ENCODE peak calls at places on chromosomes 7 and 10, in five cellular contexts. One of them, this sample, is unnamed.

GRCh38 chr10:129718548-129719414 is 245.3 kb downstream of the EBF3 start:
- DNase-seq in spleen: peak; percentile 68
- DNase-seq in endothelial cell of umbilical vein: no peak
- DNase-seq in HepG2: no peak
- DNase-seq in HCT116: no peak
- DNase-seq in this sample: peak; percentile 43

GRCh38 chr10:121665809-121666208 is 67.6 kb upstream of the FGFR2 start:
- DNase-seq in spleen: no peak
- DNase-seq in HepG2: no peak
- DNase-seq in HCT116: no peak
- DNase-seq in endothelial cell of umbilical vein: no peak
- DNase-seq in this sample: no peak

GRCh38 chr10:46094931-46095755 is 49.1 kb upstream of the MSMB start:
- DNase-seq in spleen: no peak
- DNase-seq in HCT116: no peak
- DNase-seq in endothelial cell of umbilical vein: no peak
- DNase-seq in HepG2: no peak
- DNase-seq in this sample: no peak

GRCh38 chr7:128347573-128348147 is 4.0 kb upstream of the RBM28 start:
- DNase-seq in HepG2: peak; percentile 50
- DNase-seq in endothelial cell of umbilical vein: peak; percentile 56
- DNase-seq in HCT116: peak; percentile 18
- DNase-seq in spleen: no peak
- DNase-seq in this sample: no peak

GRCh38 chr7:157476201-157476600 is 139.4 kb downstream of the DNAJB6 start:
- DNase-seq in spleen: peak; percentile 47
- DNase-seq in HCT116: no peak
- DNase-seq in endothelial cell of umbilical vein: no peak
- DNase-seq in HepG2: no peak
- DNase-seq in this sample: peak; percentile 27

GRCh38 chr7:133253522-133253882 is 624 bp downstream of the EXOC4 start:
- DNase-seq in HepG2: peak; percentile 22
- DNase-seq in HCT116: no peak
- DNase-seq in spleen: no peak
- DNase-seq in endothelial cell of umbilical vein: peak; percentile 43
- DNase-seq in this sample: no peak

GRCh38 chr7:29453022-29453421 is 110.6 kb upstream of the PRR15 start:
- DNase-seq in HepG2: no peak
- DNase-seq in spleen: no peak
- DNase-seq in HCT116: no peak
- DNase-seq in endothelial cell of umbilical vein: no peak
- DNase-seq in this sample: no peak

GRCh38 chr7:140446467-140446866 is 32.8 kb downstream of the MKRN1 start:
- DNase-seq in HCT116: no peak
- DNase-seq in endothelial cell of umbilical vein: no peak
- DNase-seq in HepG2: no peak
- DNase-seq in spleen: peak; percentile 48
- DNase-seq in this sample: peak; percentile 48

GRCh38 chr7:28700790-28701203 is 257.3 kb downstream of the TRIL start:
- DNase-seq in HepG2: no peak
- DNase-seq in spleen: no peak
- DNase-seq in HCT116: no peak
- DNase-seq in endothelial cell of umbilical vein: no peak
- DNase-seq in this sample: no peak

GRCh38 chr10:28171468-28172235 is 131.2 kb downstream of the MPP7 start:
- DNase-seq in HCT116: no peak
- DNase-seq in endothelial cell of umbilical vein: no peak
- DNase-seq in HepG2: no peak
- DNase-seq in spleen: no peak
- DNase-seq in this sample: peak; percentile 84

GRCh38 chr7:18429547-18429946 is 66.0 kb upstream of the HDAC9 start:
- DNase-seq in HepG2: no peak
- DNase-seq in endothelial cell of umbilical vein: peak; percentile 33
- DNase-seq in HCT116: no peak
- DNase-seq in spleen: no peak
- DNase-seq in this sample: no peak

GRCh38 chr10:12633776-12634390 is 284.5 kb downstream of the CAMK1D start:
- DNase-seq in HCT116: no peak
- DNase-seq in spleen: no peak
- DNase-seq in HepG2: no peak
- DNase-seq in endothelial cell of umbilical vein: no peak
- DNase-seq in this sample: no peak

GRCh38 chr7:28802450-28802849 is 155.7 kb downstream of the TRIL start:
- DNase-seq in HepG2: no peak
- DNase-seq in HCT116: no peak
- DNase-seq in endothelial cell of umbilical vein: no peak
- DNase-seq in spleen: no peak
- DNase-seq in this sample: no peak

GRCh38 chr10:82981137-82981723 is 1106.2 kb downstream of the NRG3 start:
- DNase-seq in HepG2: no peak
- DNase-seq in endothelial cell of umbilical vein: no peak
- DNase-seq in spleen: no peak
- DNase-seq in HCT116: no peak
- DNase-seq in this sample: no peak

GRCh38 chr10:132257907-132258306 is 49.8 kb downstream of the STK32C start:
- DNase-seq in HepG2: no peak
- DNase-seq in spleen: no peak
- DNase-seq in HCT116: no peak
- DNase-seq in endothelial cell of umbilical vein: no peak
- DNase-seq in this sample: no peak

GRCh38 chr7:41997151-41997550 is 239.9 kb downstream of the GLI3 start:
- DNase-seq in HCT116: no peak
- DNase-seq in spleen: no peak
- DNase-seq in endothelial cell of umbilical vein: no peak
- DNase-seq in HepG2: no peak
- DNase-seq in this sample: no peak

GRCh38 chr10:100020161-100020882 is 10.6 kb upstream of the DNMBP start:
- DNase-seq in spleen: no peak
- DNase-seq in HCT116: no peak
- DNase-seq in endothelial cell of umbilical vein: no peak
- DNase-seq in HepG2: peak; percentile 81
- DNase-seq in this sample: no peak

GRCh38 chr10:132526676-132527075 is 10.9 kb upstream of the INPP5A start:
- DNase-seq in endothelial cell of umbilical vein: no peak
- DNase-seq in spleen: peak; percentile 19
- DNase-seq in HepG2: no peak
- DNase-seq in HCT116: no peak
- DNase-seq in this sample: peak; percentile 70

GRCh38 chr10:69567920-69568319 is 5.3 kb downstream of the NEUROG3 start:
- DNase-seq in spleen: no peak
- DNase-seq in endothelial cell of umbilical vein: peak; percentile 53
- DNase-seq in HCT116: no peak
- DNase-seq in HepG2: peak; percentile 6
- DNase-seq in this sample: no peak

GRCh38 chr7:134811798-134812197 is 32.4 kb downstream of the CALD1 start:
- DNase-seq in endothelial cell of umbilical vein: peak; percentile 62
- DNase-seq in spleen: no peak
- DNase-seq in HCT116: no peak
- DNase-seq in HepG2: no peak
- DNase-seq in this sample: no peak

GRCh38 chr10:71006497-71006896 is 118.1 kb upstream of the PCBD1 start:
- DNase-seq in spleen: peak; percentile 22
- DNase-seq in HepG2: no peak
- DNase-seq in endothelial cell of umbilical vein: no peak
- DNase-seq in HCT116: no peak
- DNase-seq in this sample: no peak

GRCh38 chr7:151876899-151877777 is at the start of gene PRKAG2:
- DNase-seq in HCT116: no peak
- DNase-seq in HepG2: no peak
- DNase-seq in endothelial cell of umbilical vein: peak; percentile 40
- DNase-seq in spleen: peak; percentile 93
- DNase-seq in this sample: peak; percentile 89
- TF ChIP-seq POLR2A in HCT116: no peak
- TF ChIP-seq POLR2A in HepG2: no peak
- TF ChIP-seq POLR2A in endothelial cell of umbilical vein: no peak
- TF ChIP-seq POLR2A in spleen: no peak
- TF ChIP-seq POLR2A in this sample: no peak

GRCh38 chr10:95881316-95881715 is 26.5 kb upstream of the CC2D2B start:
- DNase-seq in HCT116: no peak
- DNase-seq in endothelial cell of umbilical vein: no peak
- DNase-seq in HepG2: no peak
- DNase-seq in spleen: no peak
- DNase-seq in this sample: no peak
- TF ChIP-seq POLR2AphosphoS5 in HCT116: no peak
- TF ChIP-seq POLR2AphosphoS5 in endothelial cell of umbilical vein: no peak
- TF ChIP-seq POLR2AphosphoS5 in HepG2: no peak
- TF ChIP-seq POLR2AphosphoS5 in spleen: no peak
- TF ChIP-seq POLR2AphosphoS5 in this sample: no peak

DNA sequence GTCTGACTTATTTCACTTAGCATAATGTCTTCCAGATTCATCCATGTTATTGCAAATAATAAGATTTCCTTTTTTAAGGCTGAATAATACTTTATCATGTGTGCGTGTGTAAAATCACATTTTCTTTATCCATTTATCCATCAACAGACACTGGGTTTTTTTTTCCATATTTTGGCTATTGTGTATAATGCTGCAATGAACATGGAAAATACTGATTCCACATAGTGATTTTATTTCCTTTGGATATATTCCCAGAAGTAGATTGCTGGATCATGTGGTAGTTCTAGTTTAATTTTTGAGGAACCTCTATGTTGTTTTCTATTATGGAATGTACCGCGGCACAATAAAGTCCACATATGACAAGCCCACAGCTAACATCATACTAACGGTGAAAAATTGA is 180.1 kb downstream of the PON1 start:
- DNase-seq in endothelial cell of umbilical vein: no peak
- DNase-seq in HepG2: no peak
- DNase-seq in HCT116: no peak
- DNase-seq in spleen: no peak
- DNase-seq in this sample: no peak
- H3K36me3 ChIP-seq in endothelial cell of umbilical vein: no peaks in the 10 kb centered on the region
- H3K36me3 ChIP-seq in HepG2: no peaks in the 10 kb centered on the region
- H3K36me3 ChIP-seq in HCT116: no peaks in the 10 kb centered on the region
- H3K36me3 ChIP-seq in spleen: no peaks in the 10 kb centered on the region
- H3K36me3 ChIP-seq in this sample: no peaks in the 10 kb centered on the region

GRCh38 chr7:64562621-64563275 is at the start of gene ZNF680:
- DNase-seq in endothelial cell of umbilical vein: peak; percentile 96
- DNase-seq in HCT116: peak; percentile 91
- DNase-seq in spleen: peak; percentile 94
- DNase-seq in HepG2: peak; percentile 95
- DNase-seq in this sample: peak; percentile 98
- TF ChIP-seq POLR2A in endothelial cell of umbilical vein: peak; percentile 68
- TF ChIP-seq POLR2A in HCT116: peak; percentile 78
- TF ChIP-seq POLR2A in spleen: no peak
- TF ChIP-seq POLR2A in HepG2: peak; percentile 56
- TF ChIP-seq POLR2A in this sample: peak; percentile 41

GRCh38 chr10:34931216-34931615 is 116.1 kb upstream of the PARD3 start:
- DNase-seq in HCT116: no peak
- DNase-seq in endothelial cell of umbilical vein: no peak
- DNase-seq in HepG2: no peak
- DNase-seq in spleen: no peak
- DNase-seq in this sample: no peak

GRCh38 chr10:34936061-34936460 is 121.0 kb upstream of the PARD3 start:
- DNase-seq in HepG2: no peak
- DNase-seq in spleen: no peak
- DNase-seq in endothelial cell of umbilical vein: no peak
- DNase-seq in HCT116: no peak
- DNase-seq in this sample: no peak

GRCh38 chr10:34932235-34932634 is 117.1 kb upstream of the PARD3 start:
- DNase-seq in HCT116: no peak
- DNase-seq in spleen: no peak
- DNase-seq in HepG2: no peak
- DNase-seq in endothelial cell of umbilical vein: no peak
- DNase-seq in this sample: no peak

GRCh38 chr10:34933676-34934075 is 118.6 kb upstream of the PARD3 start:
- DNase-seq in endothelial cell of umbilical vein: no peak
- DNase-seq in HepG2: no peak
- DNase-seq in spleen: no peak
- DNase-seq in HCT116: no peak
- DNase-seq in this sample: peak; percentile 87
- TF ChIP-seq POLR2AphosphoS5 in endothelial cell of umbilical vein: no peak
- TF ChIP-seq POLR2AphosphoS5 in HepG2: no peak
- TF ChIP-seq POLR2AphosphoS5 in spleen: no peak
- TF ChIP-seq POLR2AphosphoS5 in HCT116: no peak
- TF ChIP-seq POLR2AphosphoS5 in this sample: peak; percentile 58

GRCh38 chr7:138579136-138579535 is 119.1 kb downstream of the TRIM24 start:
- DNase-seq in endothelial cell of umbilical vein: no peak
- DNase-seq in spleen: no peak
- DNase-seq in HepG2: no peak
- DNase-seq in HCT116: no peak
- DNase-seq in this sample: no peak
- H3K36me3 ChIP-seq in endothelial cell of umbilical vein: peaks cover 13% of the 10 kb centered on the region
- H3K36me3 ChIP-seq in spleen: peaks cover 25% of the 10 kb centered on the region
- H3K36me3 ChIP-seq in HepG2: peaks cover 76% of the 10 kb centered on the region
- H3K36me3 ChIP-seq in HCT116: no peaks in the 10 kb centered on the region
- H3K36me3 ChIP-seq in this sample: peaks cover 8% of the 10 kb centered on the region

DNA sequence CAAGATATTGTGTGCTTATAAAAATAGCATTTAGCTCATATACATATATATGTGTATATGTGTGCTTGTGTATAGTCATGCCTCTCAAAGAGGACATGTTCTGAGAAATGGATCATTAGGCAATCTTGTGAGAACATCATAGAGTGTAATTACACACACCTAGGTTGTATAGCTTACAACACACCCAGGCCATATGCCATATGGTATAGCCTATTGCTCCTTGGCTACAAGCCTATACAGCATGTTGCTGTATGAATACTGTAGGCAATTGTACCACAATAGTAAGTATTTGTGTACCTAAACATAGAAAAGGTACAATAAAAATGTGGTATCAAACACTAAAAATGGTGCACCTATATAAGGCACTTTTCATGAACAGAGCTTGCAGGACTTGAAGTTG is 1510.5 kb upstream of the LRRTM3 start:
- DNase-seq in HepG2: no peak
- DNase-seq in endothelial cell of umbilical vein: no peak
- DNase-seq in HCT116: no peak
- DNase-seq in spleen: no peak
- DNase-seq in this sample: no peak
- TF ChIP-seq POLR2A in HepG2: no peak
- TF ChIP-seq POLR2A in endothelial cell of umbilical vein: no peak
- TF ChIP-seq POLR2A in HCT116: no peak
- TF ChIP-seq POLR2A in spleen: no peak
- TF ChIP-seq POLR2A in this sample: no peak

GRCh38 chr10:111126981-111127848 is 50.4 kb downstream of the ADRA2A start:
- DNase-seq in HCT116: no peak
- DNase-seq in spleen: no peak
- DNase-seq in endothelial cell of umbilical vein: no peak
- DNase-seq in HepG2: no peak
- DNase-seq in this sample: no peak
- TF ChIP-seq POLR2AphosphoS5 in HCT116: no peak
- TF ChIP-seq POLR2AphosphoS5 in spleen: no peak
- TF ChIP-seq POLR2AphosphoS5 in endothelial cell of umbilical vein: no peak
- TF ChIP-seq POLR2AphosphoS5 in HepG2: no peak
- TF ChIP-seq POLR2AphosphoS5 in this sample: no peak

GRCh38 chr10:101670635-101671034 is 24.3 kb downstream of the FBXW4 start:
- DNase-seq in spleen: no peak
- DNase-seq in HepG2: no peak
- DNase-seq in endothelial cell of umbilical vein: no peak
- DNase-seq in HCT116: no peak
- DNase-seq in this sample: no peak
- H3K36me3 ChIP-seq in spleen: peaks cover 87% of the 10 kb centered on the region
- H3K36me3 ChIP-seq in HepG2: peaks cover 60% of the 10 kb centered on the region
- H3K36me3 ChIP-seq in endothelial cell of umbilical vein: peaks cover 2% of the 10 kb centered on the region
- H3K36me3 ChIP-seq in HCT116: no peaks in the 10 kb centered on the region
- H3K36me3 ChIP-seq in this sample: peaks cover 54% of the 10 kb centered on the region

GRCh38 chr7:5211730-5212482 is 21.9 kb downstream of the WIPI2 start:
- DNase-seq in HepG2: no peak
- DNase-seq in endothelial cell of umbilical vein: no peak
- DNase-seq in spleen: peak; percentile 42
- DNase-seq in HCT116: no peak
- DNase-seq in this sample: peak; percentile 35
- TF ChIP-seq POLR2A in HepG2: no peak
- TF ChIP-seq POLR2A in endothelial cell of umbilical vein: no peak
- TF ChIP-seq POLR2A in spleen: no peak
- TF ChIP-seq POLR2A in HCT116: no peak
- TF ChIP-seq POLR2A in this sample: no peak